ENCODE peak calls at places on chromosomes 11 and 22, in seven cellular contexts. P is breast epithelium; U is upper lobe of left lung; N is naive thymus-derived CD4-positive, alpha-beta T cell; A is fibroblast of pulmonary artery; I is heart left ventricle; G is body of pancreas. X is an unnamed sample.

GRCh38 chr22:40028098-40028425 is 33.3 kb downstream of the FAM83F start:
- DNase-seq in I (no peak), N (no peak), A (no peak), G (no peak), U (peak), P (no peak), X (no peak)

GRCh38 chr11:76597533-76598425 is 72.8 kb downstream of the LRRC32 start:
- DNase-seq in A (no peak), N (no peak), I (no peak), U (no peak), P (no peak), G (no peak), X (no peak)

GRCh38 chr11:1149545-1149944 is 8.2 kb upstream of the MUC5AC start:
- DNase-seq in G (no peak), A (no peak), U (peak), P (no peak), I (no peak), N (no peak), X (no peak)

GRCh38 chr11:35173011-35173511 is 34.1 kb downstream of the CD44 start:
- DNase-seq in I (no peak), P (no peak), G (peak), U (no peak), A (peak), N (no peak), X (peak)

GRCh38 chr11:2444301-2445106 is at the start of the genes KCNQ1 and TRPM5:
- DNase-seq in I (peak), N (peak), P (no peak), A (no peak), U (peak), G (peak), X (peak)

GRCh38 chr22:32617883-32618282 is 143.3 kb downstream of the FBXO7 start:
- DNase-seq in U (no peak), I (no peak), N (no peak), A (no peak), G (no peak), P (no peak), X (no peak)

GRCh38 chr11:85736121-85736520 is 50.1 kb upstream of the CCDC89 start:
- DNase-seq in U (no peak), G (no peak), P (no peak), A (no peak), I (no peak), N (no peak), X (no peak)

GRCh38 chr22:32623943-32624342 is 149.3 kb downstream of the FBXO7 start:
- DNase-seq in U (no peak), A (peak), G (peak), N (no peak), P (peak), I (peak), X (peak)

GRCh38 chr11:115691030-115691429 is 186.8 kb upstream of the CADM1 start:
- DNase-seq in G (no peak), I (no peak), P (no peak), N (no peak), A (no peak), U (no peak), X (no peak)

GRCh38 chr11:93484716-93485115 is 58.5 kb downstream of the SMCO4 start:
- DNase-seq in G (no peak), P (no peak), N (no peak), U (no peak), I (no peak), A (peak), X (no peak)

GRCh38 chr11:86919557-86920210 is 35.5 kb downstream of the FZD4 start:
- DNase-seq in A (peak), G (no peak), I (no peak), P (no peak), U (no peak), N (no peak), X (no peak)

GRCh38 chr22:45784357-45785277 is 113.0 kb downstream of the ATXN10 start:
- DNase-seq in I (no peak), G (no peak), N (no peak), U (no peak), A (no peak), P (no peak), X (no peak)

GRCh38 chr11:7520011-7520942 is 6.5 kb downstream of the PPFIBP2 start:
- DNase-seq in A (no peak), I (no peak), P (no peak), G (no peak), N (no peak), U (no peak), X (no peak)

GRCh38 chr22:47408409-47408808 is 646.0 kb downstream of the TBC1D22A start:
- DNase-seq in A (no peak), G (no peak), N (no peak), P (no peak), U (no peak), I (no peak), X (no peak)

GRCh38 chr11:29734287-29734686 is 282.5 kb downstream of the KCNA4 start:
- DNase-seq in U (no peak), A (peak), P (no peak), N (no peak), G (no peak), I (no peak), X (no peak)

GRCh38 chr22:37663521-37664140 is 5.1 kb downstream of the PDXP start:
- DNase-seq in G (no peak), A (no peak), P (no peak), U (no peak), N (no peak), I (no peak), X (no peak)

GRCh38 chr11:31160504-31161422 is 208.8 kb downstream of the DCDC1 start:
- DNase-seq in A (peak), G (no peak), I (no peak), P (no peak), N (no peak), U (no peak), X (no peak)

GRCh38 chr11:45371251-45371749 is 85.2 kb upstream of the SYT13 start:
- DNase-seq in I (peak), A (peak), U (no peak), G (peak), N (peak), P (no peak), X (peak)
- H3K4me3 ChIP-seq in I (no peak), A (no peak), U (no peak), G (no peak), N (no peak), P (no peak), X (no peak)

DNA sequence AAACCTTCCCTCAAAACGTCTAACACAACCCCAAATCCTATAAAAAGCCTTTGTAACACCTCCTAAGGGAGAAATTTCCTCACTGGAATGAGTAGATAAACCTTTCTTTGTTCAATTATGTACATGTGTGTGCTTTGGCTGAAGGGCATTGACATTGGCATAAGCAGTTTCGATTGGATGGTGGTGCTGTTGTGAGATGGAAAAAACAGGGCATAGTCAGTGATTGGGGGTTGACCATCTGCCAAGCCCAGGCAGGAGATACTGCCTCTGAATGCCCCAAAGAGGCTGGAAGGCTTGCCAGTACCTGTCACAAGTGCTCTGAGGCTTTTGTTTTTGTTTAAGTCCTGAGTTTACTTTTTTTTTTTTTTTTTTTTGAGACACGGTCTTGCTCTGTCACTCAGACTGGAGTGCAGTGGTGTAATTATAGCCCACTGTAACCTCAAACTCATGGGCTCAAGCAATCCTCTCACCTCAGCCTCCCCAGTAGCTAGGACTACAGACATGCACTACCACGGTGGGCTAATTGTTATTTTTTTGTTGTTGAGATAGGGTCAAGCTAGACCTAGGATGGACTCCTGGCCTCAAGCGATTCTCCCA is 1.2 kb upstream of the CCDC117 start:
- DNase-seq in I (no peak), N (no peak), U (no peak), P (no peak), A (no peak), G (peak), X (peak)
- H3K4me3 ChIP-seq in I (no peak), N (no peak), U (no peak), P (peak), A (no peak), G (no peak), X (no peak)

GRCh38 chr22:35380537-35381423 is at the start of gene HMOX1:
- DNase-seq in U (peak), I (peak), P (peak), G (peak), N (no peak), A (peak), X (peak)

GRCh38 chr22:35381424-35381772 is 502 bp downstream of the HMOX1 start:
- DNase-seq in A (no peak), P (no peak), G (no peak), I (no peak), N (no peak), U (no peak), X (no peak)

GRCh38 chr22:35384973-35385588 is 4.2 kb downstream of the HMOX1 start:
- DNase-seq in A (no peak), U (no peak), I (no peak), G (no peak), N (no peak), P (no peak), X (no peak)

GRCh38 chr22:35384567-35384966 is 3.7 kb downstream of the HMOX1 start:
- DNase-seq in U (no peak), A (no peak), P (no peak), N (no peak), G (no peak), I (no peak), X (no peak)

DNA sequence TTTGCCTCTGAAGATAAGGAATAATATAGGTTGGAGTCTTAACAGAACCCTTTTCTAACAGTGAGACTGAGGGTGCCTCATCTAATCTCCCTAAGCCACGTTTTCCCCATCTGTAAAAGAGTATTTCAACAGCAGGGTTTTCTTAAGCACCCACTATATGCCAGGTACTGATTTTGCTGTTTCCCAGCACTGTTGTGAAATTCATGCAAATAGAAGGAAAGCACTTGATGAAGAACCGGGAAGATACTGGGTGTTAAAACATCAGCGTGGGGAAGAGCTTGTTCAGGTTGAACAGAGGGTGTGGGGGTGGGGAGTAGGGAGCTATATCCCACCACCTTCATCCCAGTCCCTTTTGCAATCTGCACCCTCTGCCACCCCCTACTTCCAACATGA is 2.8 kb downstream of the HMOX1 start:
- DNase-seq in N (no peak), P (no peak), A (no peak), I (no peak), U (no peak), G (no peak), X (no peak)
- H3K4me3 ChIP-seq in N (no peak), P (no peak), A (peak), I (no peak), U (no peak), G (no peak), X (peak)

GRCh38 chr11:75349540-75350116 is 1.8 kb downstream of the ARRB1 start:
- DNase-seq in A (no peak), P (no peak), G (no peak), U (no peak), N (no peak), I (no peak), X (no peak)
- H3K4me3 ChIP-seq in A (peak), P (peak), G (no peak), U (peak), N (no peak), I (no peak), X (peak)